ENCODE peak calls at places on chromosomes 5 and 9, in four cellular contexts. B, C, Y and D are unnamed samples.

GRCh38 chr5:35904443-35905132 is 33.8 kb downstream of the CAPSL start:
- DNase-seq in C (no peak), Y (peak; percentile 55), B (no peak), D (no peak)

GRCh38 chr9:4798281-4798680 is 5.5 kb downstream of the RCL1 start:
- DNase-seq in Y (no peak), B (no peak), C (no peak), D (peak; percentile 60)

GRCh38 chr9:78158286-78158685 is 77.6 kb upstream of the CEP78 start:
- DNase-seq in B (no peak), C (no peak), Y (no peak), D (no peak)

GRCh38 chr9:133526721-133527321 is 2.1 kb upstream of the MYMK start:
- DNase-seq in B (no peak), C (no peak), Y (no peak), D (no peak)

GRCh38 chr5:126984632-126985031 is 45.7 kb downstream of the MARCHF3 start:
- DNase-seq in Y (no peak), B (no peak), C (no peak), D (no peak)

GRCh38 chr5:157977957-157978505 is 119.1 kb upstream of the CLINT1 start:
- DNase-seq in Y (no peak), B (peak; percentile 47), C (no peak), D (no peak)

GRCh38 chr9:72141484-72141883 is 7.8 kb upstream of the GDA start:
- DNase-seq in Y (no peak), B (no peak), C (no peak), D (no peak)

GRCh38 chr9:91580136-91580535 is 156.5 kb upstream of the NFIL3 start:
- DNase-seq in C (no peak), Y (no peak), B (no peak), D (no peak)

GRCh38 chr5:115050860-115051259 is 118.8 kb downstream of the TRIM36 start:
- DNase-seq in Y (no peak), B (no peak), C (no peak), D (no peak)

GRCh38 chr9:110777843-110778215 is 109.2 kb downstream of the MUSK start:
- DNase-seq in C (no peak), B (no peak), Y (no peak), D (no peak)

GRCh38 chr9:137664676-137665075 is 45.9 kb downstream of the EHMT1 start:
- DNase-seq in C (peak; percentile 75), B (no peak), Y (no peak), D (no peak)

GRCh38 chr5:78260771-78261170 is 33.7 kb downstream of the AP3B1 start:
- DNase-seq in B (no peak), Y (no peak), C (no peak), D (no peak)

GRCh38 chr9:134992755-134993124 is 75.0 kb upstream of the FCN1 start:
- DNase-seq in Y (no peak), B (no peak), C (no peak), D (no peak)

GRCh38 chr5:141355641-141356040 is 820 bp downstream of the PCDHGA4 start:
- DNase-seq in Y (no peak), B (no peak), C (no peak), D (no peak)

GRCh38 chr5:61357745-61358144 is 25.7 kb downstream of the ZSWIM6 start:
- DNase-seq in C (peak; percentile 6), B (no peak), Y (no peak), D (peak; percentile 15)

GRCh38 chr5:113047234-113047633 is 70.6 kb downstream of the DCP2 start:
- DNase-seq in B (no peak), C (no peak), Y (no peak), D (peak; percentile 40)

GRCh38 chr9:87067426-87067825 is 120.1 kb upstream of the GAS1 start:
- DNase-seq in C (no peak), Y (no peak), B (no peak), D (no peak)

GRCh38 chr5:68746220-68747076 is 347.4 kb upstream of the SLC30A5 start:
- DNase-seq in Y (no peak), B (no peak), C (no peak), D (no peak)

GRCh38 chr9:116312221-116312620 is 158.6 kb downstream of the PAPPA start:
- DNase-seq in Y (no peak), B (no peak), C (no peak), D (no peak)

GRCh38 chr9:134408389-134408788 is 82.1 kb downstream of the RXRA start:
- DNase-seq in C (no peak), Y (no peak), B (peak; percentile 79), D (no peak)

GRCh38 chr5:75054110-75054930 is 2.0 kb upstream of the GCNT4 start:
- DNase-seq in Y (no peak), C (no peak), B (peak; percentile 23), D (no peak)

GRCh38 chr5:59711316-59711715 is 182.2 kb downstream of the PDE4D start:
- DNase-seq in Y (no peak), B (no peak), C (no peak), D (no peak)

GRCh38 chr9:79559501-79560181 is 12.1 kb upstream of the TLE4 start:
- DNase-seq in Y (no peak), C (no peak), B (peak; percentile 21), D (no peak)

GRCh38 chr5:1552469-1553255 is 28.9 kb upstream of the LPCAT1 start:
- DNase-seq in Y (no peak), C (peak; percentile 48), B (no peak), D (peak; percentile 13)

GRCh38 chr5:150604010-150604409 is 36.5 kb upstream of the SYNPO start:
- DNase-seq in B (no peak), C (no peak), Y (no peak), D (no peak)
- TF ChIP-seq FOXM1 in B (no peak), C (no peak), Y (no peak), D (no peak)

DNA sequence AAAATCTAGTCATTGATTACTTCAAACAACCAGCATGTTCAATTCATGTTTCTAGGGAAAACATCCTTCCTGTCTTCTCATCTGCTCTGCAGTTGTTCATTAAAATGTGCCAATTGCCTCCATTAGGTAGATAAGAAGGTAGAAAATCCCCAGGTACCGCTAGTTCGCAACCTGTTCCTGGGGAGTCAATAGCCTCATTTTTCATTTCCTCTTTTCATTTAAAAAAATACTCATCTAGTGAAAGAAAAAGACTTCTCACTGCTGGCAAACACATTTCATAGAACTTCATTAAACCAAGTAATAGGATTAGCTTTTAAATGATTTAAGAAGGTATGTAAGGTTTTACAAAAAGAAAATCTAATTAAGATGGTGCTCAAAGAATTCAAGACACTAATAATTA is 113.3 kb downstream of the MARCHF11 start:
- DNase-seq in Y (no peak), C (no peak), B (no peak), D (no peak)
- H3K4me3 ChIP-seq in Y (no peak overlapping the region), C (no peak overlapping the region), B (no peak overlapping the region), D (no peak overlapping the region)

GRCh38 chr5:100424017-100424416 is 111.2 kb upstream of the FAM174A start:
- DNase-seq in C (no peak), B (no peak), Y (no peak), D (peak; percentile 10)
- TF ChIP-seq FOXM1 in C (no peak), B (no peak), Y (no peak), D (no peak)

GRCh38 chr5:154603978-154604679 is 126.1 kb upstream of the HAND1 start:
- DNase-seq in Y (no peak), B (peak; percentile 91), C (no peak), D (no peak)
- H3K4me3 ChIP-seq in Y (no peak overlapping the region), B (peak overlapping the region; percentile 20), C (peak overlapping the region; percentile 36), D (no peak overlapping the region)

GRCh38 chr5:76694317-76694716 is 21.6 kb upstream of the F2R start:
- DNase-seq in C (no peak), Y (no peak), B (no peak), D (no peak)
- TF ChIP-seq FOXM1 in C (no peak), Y (no peak), B (no peak), D (no peak)